ENCODE peak calls at places on chromosomes 1 and 21, in four cellular contexts. K is GM12878, U is H1, O is HCT116. E is an unnamed sample.

GRCh38 chr1:20366766-20367602 is 76.3 kb downstream of the VWA5B1 start:
- DNase-seq in K (no peak), U (peak; percentile 43), O (no peak), E (peak; percentile 86)

GRCh38 chr1:68197459-68197858 is 34.9 kb downstream of the WLS start:
- DNase-seq in K (no peak), U (no peak), O (no peak), E (no peak)

GRCh38 chr1:193700710-193701355 is 514.4 kb upstream of the B3GALT2 start:
- DNase-seq in K (no peak), U (no peak), O (peak; percentile 56), E (no peak)

GRCh38 chr1:186754542-186755150 is 74.1 kb upstream of the PLA2G4A start:
- DNase-seq in K (no peak), U (no peak), O (no peak), E (no peak)

GRCh38 chr1:70887936-70888335 is 159.7 kb downstream of the PTGER3 start:
- DNase-seq in K (no peak), U (no peak), O (no peak), E (no peak)

GRCh38 chr1:36175137-36176095 is 19.5 kb downstream of the MAP7D1 start:
- DNase-seq in K (no peak), U (no peak), O (no peak), E (no peak)

GRCh38 chr1:26094076-26094669 is 17.5 kb upstream of the PDIK1L start:
- DNase-seq in K (no peak), U (no peak), O (no peak), E (no peak)

GRCh38 chr1:81607086-81607485 is 193.6 kb upstream of the ADGRL2 start:
- DNase-seq in K (no peak), U (no peak), O (no peak), E (no peak)

GRCh38 chr1:112395261-112395831 is 668 bp upstream of the CTTNBP2NL start:
- DNase-seq in K (no peak), U (no peak), O (no peak), E (no peak)

GRCh38 chr1:1976031-1976430 is 27.6 kb downstream of the CFAP74 start:
- DNase-seq in K (no peak), U (no peak), O (no peak), E (no peak)

GRCh38 chr1:58857673-58858343 is 74.0 kb upstream of the JUN start:
- DNase-seq in K (peak; percentile 67), U (no peak), O (no peak), E (no peak)

GRCh38 chr1:59560807-59561450 is 253.8 kb upstream of the HOOK1 start:
- DNase-seq in K (no peak), U (no peak), O (no peak), E (no peak)

GRCh38 chr1:19877351-19877750 is 4.8 kb upstream of the OTUD3 start:
- DNase-seq in K (no peak), U (no peak), O (no peak), E (no peak)

GRCh38 chr1:179195374-179195773 is 34.1 kb downstream of the ABL2 start:
- DNase-seq in K (no peak), U (no peak), O (no peak), E (no peak)
- TF ChIP-seq JUND in K (no peak), U (no peak), O (no peak), E (no peak)

GRCh38 chr1:38848069-38848468 is 11.5 kb downstream of the RRAGC start:
- DNase-seq in K (no peak), U (no peak), O (no peak), E (no peak)

DNA sequence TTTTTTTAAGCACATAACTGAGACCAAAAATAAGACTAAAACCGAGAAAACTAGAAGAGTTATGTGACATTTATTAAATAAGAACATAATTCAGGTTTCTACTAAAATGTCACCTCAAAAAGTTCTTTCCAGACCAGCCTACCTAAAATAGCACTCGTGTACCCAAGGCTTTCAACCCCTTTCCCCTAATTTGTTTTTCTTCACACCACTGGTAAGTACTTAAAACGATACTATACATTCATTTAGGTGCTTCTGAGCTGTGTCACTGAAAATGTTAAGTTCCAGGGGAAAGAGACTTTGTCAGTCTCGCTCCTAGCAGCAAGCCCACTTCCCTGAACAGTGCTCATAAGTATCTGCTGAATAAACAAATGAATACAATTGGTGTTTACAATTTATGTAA is 6.8 kb downstream of the RRAGC start:
- DNase-seq in K (peak; percentile 50), U (no peak), O (no peak), E (no peak)
- TF ChIP-seq JUND in K (no peak), U (no peak), O (no peak), E (no peak)

GRCh38 chr1:10045480-10046355 is 13.0 kb downstream of the UBE4B start:
- DNase-seq in K (no peak), U (no peak), O (no peak), E (no peak)
- TF ChIP-seq JUND in K (no peak), U (no peak), O (no peak), E (no peak)

GRCh38 chr1:24793762-24794161 is 48.5 kb downstream of the CLIC4 start:
- DNase-seq in K (no peak), U (no peak), O (no peak), E (no peak)

GRCh38 chr1:24795236-24795635 is 50.0 kb downstream of the CLIC4 start:
- DNase-seq in K (no peak), U (no peak), O (no peak), E (no peak)

GRCh38 chr1:24801169-24801568 is 55.9 kb downstream of the CLIC4 start:
- DNase-seq in K (no peak), U (no peak), O (no peak), E (no peak)

DNA sequence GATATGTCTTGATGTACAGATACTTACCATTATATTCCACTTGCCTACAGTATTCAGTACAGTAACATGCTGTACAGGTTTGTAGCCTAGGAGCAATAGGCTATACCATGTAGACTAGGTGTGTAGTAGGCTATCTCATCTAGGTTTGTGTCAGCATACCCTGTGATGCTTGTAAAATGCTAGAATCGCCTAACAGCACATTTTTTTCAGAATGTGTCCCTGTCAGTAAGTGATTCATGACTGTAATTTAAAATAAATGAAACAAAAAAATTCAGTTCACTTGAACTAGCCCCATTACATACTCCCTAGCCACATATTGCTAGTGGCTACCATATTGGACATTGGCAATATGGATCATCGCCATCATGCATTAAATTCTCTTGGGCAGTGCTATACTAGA is 51.3 kb downstream of the CLIC4 start:
- DNase-seq in K (no peak), U (no peak), O (no peak), E (no peak)
- TF ChIP-seq JUND in K (no peak), U (no peak), O (no peak), E (no peak)

DNA sequence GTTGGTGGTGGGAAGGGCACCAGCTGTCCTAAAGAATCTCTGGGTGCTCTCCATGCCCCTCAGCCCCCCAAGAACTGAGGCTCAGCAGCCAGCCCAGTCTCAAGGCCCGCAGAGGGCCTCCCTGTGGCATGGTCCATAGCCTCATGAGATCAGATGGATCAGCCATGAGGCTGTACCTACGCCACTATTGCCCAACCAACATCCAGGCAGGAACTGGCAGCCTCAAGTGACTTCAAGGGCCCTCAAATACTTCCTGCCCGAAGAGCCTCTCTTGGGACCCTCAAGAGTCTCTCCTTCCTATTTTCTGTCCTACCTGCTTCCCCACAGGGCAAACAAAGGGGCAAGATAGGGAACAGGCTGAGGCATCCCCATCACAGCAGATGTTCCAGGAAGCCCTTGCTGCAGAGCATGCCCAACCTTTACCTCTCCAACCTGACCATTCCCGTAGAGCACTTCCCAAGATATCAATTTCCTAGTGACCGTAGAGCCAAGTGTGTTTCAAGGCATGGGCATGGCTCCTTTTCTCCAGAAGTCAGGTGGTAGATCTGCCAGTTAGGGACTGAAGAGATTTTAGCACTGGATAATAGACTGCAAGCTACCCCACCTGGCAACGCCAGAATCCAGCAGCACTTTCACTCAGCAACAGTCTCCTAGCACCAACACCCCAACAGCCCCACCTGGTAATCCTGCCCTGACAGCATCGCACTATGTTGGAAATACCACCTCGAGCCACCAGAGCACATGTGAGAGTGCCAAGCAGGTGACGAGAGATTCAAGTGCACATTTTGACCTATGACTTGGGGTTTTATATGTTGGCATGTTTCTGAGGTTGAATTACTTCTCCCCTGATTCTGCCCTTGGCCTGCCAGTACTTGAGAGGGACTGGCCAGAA is 13.7 kb upstream of the MFSD2A start:
- DNase-seq in K (no peak), U (no peak), O (no peak), E (no peak)
- TF ChIP-seq JUND in K (no peak), U (no peak), O (no peak), E (no peak)

DNA sequence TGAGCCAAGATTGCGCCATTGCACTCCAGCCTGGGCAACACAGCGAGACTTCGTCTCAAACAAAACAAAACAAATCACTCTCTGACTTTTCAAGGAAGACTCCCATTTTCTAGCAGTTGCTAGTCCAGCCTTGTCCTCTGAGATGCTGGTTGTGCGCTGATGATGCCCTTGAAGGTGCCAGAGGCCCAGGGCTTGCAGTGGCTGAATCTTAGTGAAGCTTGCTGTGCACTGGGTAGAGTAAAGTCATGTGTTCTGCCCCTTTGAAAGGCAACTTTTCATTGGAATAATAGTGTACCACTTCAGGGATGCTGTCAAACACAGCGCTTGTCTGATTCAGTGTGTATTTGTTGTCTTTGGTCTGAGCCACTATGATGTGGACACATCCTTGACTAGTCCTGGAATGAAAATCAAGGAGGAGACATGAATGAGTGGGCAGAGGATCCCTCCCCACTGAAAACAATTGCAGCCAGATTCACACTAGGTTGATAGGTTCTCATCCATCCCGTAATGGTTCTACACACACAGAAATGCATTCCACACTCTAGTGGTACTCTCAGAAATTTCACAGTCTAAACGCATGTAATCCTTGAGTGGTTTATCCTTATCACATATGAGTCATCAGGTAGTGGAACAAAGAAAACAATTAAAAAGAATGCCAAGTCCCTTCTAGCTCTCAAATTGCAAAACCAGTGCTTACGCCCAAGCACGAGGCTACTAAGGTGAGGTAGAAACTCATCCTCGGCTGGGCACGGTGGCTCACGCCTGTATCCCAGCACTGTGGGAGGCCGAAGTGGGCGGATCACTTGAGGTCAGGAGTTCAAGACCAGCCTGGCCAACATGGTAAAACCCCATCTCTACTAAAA is 17.8 kb upstream of the TDRD10 start:
- DNase-seq in K (no peak), U (no peak), O (no peak), E (no peak)
- TF ChIP-seq JUND in K (no peak), U (no peak), O (peak; percentile 43), E (no peak)

GRCh38 chr21:19683492-19683891 is 1279.9 kb upstream of the TMPRSS15 start:
- DNase-seq in K (no peak), U (no peak), O (no peak), E (no peak)
- TF ChIP-seq JUND in K (no peak), U (no peak), O (no peak), E (no peak)

E was measured in T47D.